ENCODE peak calls at places on chromosomes 13 and 19, in four cellular contexts. Z, G, S and R are unnamed samples.
A peak's percentile ranks its signal among the peaks of the same experiment; 100 is the strongest.

GRCh38 chr13:80463673-80464352 is 122.9 kb upstream of the SPRY2 start:
- DNase-seq in G (no peak), Z (peak; percentile 65), S (no peak), R (no peak)

GRCh38 chr13:98103942-98104880 is 38.7 kb upstream of the FARP1 start:
- DNase-seq in Z (no peak), G (no peak), S (no peak), R (no peak)

GRCh38 chr13:66888698-66889097 is 341.4 kb downstream of the PCDH9 start:
- DNase-seq in S (no peak), G (no peak), Z (no peak), R (no peak)

GRCh38 chr19:42324655-42325307 is 654 bp upstream of the MEGF8 start:
- DNase-seq in G (no peak), S (no peak), Z (no peak), R (no peak)

GRCh38 chr19:5968431-5969373 is 9.2 kb downstream of the RANBP3 start:
- DNase-seq in G (no peak), Z (no peak), S (no peak), R (no peak)

GRCh38 chr13:74868044-74868443 is 613.9 kb downstream of the TBC1D4 start:
- DNase-seq in G (no peak), S (no peak), Z (no peak), R (no peak)

GRCh38 chr19:29315566-29315965 is 102.6 kb upstream of the UQCRFS1 start:
- DNase-seq in Z (no peak), S (no peak), G (no peak), R (no peak)

GRCh38 chr19:29442910-29443309 is 82.9 kb upstream of the VSTM2B start:
- DNase-seq in Z (peak; percentile 28), S (no peak), G (no peak), R (no peak)

GRCh38 chr13:109971745-109972090 is 185.3 kb upstream of the IRS2 start:
- DNase-seq in G (no peak), Z (no peak), S (no peak), R (no peak)

GRCh38 chr19:29018542-29018941 is 194.4 kb downstream of the UQCRFS1 start:
- DNase-seq in G (no peak), S (no peak), Z (no peak), R (no peak)

GRCh38 chr19:54142166-54142780 is 4.7 kb downstream of the CNOT3 start:
- DNase-seq in Z (no peak), G (no peak), S (no peak), R (no peak)

GRCh38 chr19:54439174-54439851 is 9.7 kb upstream of the LENG8 start:
- DNase-seq in S (no peak), Z (no peak), G (no peak), R (no peak)

GRCh38 chr19:58385313-58386165 is 1.5 kb upstream of the RPS5 start:
- DNase-seq in G (no peak), Z (no peak), S (no peak), R (no peak)

GRCh38 chr19:5434970-5435641 is 20.1 kb upstream of the ZNRF4 start:
- DNase-seq in Z (no peak), S (no peak), G (peak; percentile 94), R (no peak)

GRCh38 chr13:53004605-53005004 is 24.0 kb upstream of the OLFM4 start:
- DNase-seq in G (no peak), S (no peak), Z (no peak), R (no peak)

GRCh38 chr19:45455707-45456499 is 11.9 kb upstream of the FOSB start:
- DNase-seq in Z (peak; percentile 99), S (peak; percentile 89), G (peak; percentile 99), R (peak; percentile 61)

GRCh38 chr19:5343848-5344247 is 3.2 kb upstream of the PTPRS start:
- DNase-seq in G (no peak), S (no peak), Z (no peak), R (no peak)

GRCh38 chr19:34808566-34808965 is 35.6 kb upstream of the ZNF599 start:
- DNase-seq in Z (no peak), G (peak; percentile 5), S (no peak), R (no peak)

GRCh38 chr13:111911754-111912452 is 155.0 kb upstream of the SOX1 start:
- DNase-seq in Z (peak; percentile 39), S (no peak), G (no peak), R (no peak)

GRCh38 chr19:35996777-35997176 is 1.8 kb downstream of the SDHAF1 start:
- DNase-seq in S (no peak), Z (no peak), G (no peak), R (no peak)
- H3K4me3 ChIP-seq in S (no peak overlapping the region), Z (no peak overlapping the region), G (no peak overlapping the region), R (no peak overlapping the region)

GRCh38 chr13:30153871-30154426 is 153.4 kb downstream of the KATNAL1 start:
- DNase-seq in S (no peak), G (peak; percentile 12), Z (no peak), R (no peak)
- H3K27me3 ChIP-seq in S (no peaks in the 10 kb centered on the region), G (no peaks in the 10 kb centered on the region), Z (no peaks in the 10 kb centered on the region), R (no peaks in the 10 kb centered on the region)

DNA sequence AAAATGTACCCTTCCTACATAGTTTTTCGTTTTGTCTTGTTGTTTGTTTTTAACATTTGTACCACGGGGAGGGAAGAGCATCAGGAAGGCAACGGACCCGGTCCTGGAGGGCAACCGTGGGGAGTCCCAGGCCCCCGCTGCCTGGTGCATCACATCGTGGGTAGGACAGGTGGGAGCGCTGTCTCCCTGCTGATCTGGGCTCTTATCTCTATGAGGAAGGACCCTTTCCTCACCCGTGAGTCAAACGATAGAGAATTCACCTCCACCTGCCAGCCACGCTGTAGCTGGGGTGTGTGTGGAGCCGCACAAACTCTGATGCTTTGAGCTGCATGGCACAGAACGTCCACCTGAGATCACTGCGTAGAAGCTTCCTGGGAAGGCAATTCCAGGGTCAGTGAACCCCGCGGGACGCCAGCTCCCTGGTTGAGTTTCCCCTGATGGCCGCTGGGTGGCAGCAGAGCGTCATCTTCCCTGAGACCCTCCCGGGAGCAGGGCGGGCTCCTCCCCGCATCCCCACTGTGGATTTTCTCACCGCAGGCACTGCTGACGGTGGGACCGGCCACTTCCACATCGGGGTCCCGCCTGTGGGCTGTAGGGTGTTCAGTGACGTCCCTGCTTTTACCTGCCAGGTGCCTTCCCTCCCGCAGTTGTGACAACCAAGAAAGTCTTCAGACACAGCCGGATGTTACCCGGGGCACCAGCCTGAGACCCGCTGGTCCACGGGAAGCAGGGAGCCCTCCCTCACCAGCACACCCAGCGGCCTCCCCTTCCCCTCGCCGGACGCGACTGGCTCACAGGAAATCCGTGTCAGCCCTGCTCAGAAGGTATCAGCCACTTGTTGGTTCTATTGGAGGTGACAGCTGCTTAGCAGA is 54.7 kb downstream of the ZNF787 start:
- DNase-seq in S (peak; percentile 61), Z (peak; percentile 70), G (peak; percentile 42), R (peak; percentile 51)
- H3K4me3 ChIP-seq in S (no peak overlapping the region), Z (no peak overlapping the region), G (no peak overlapping the region), R (no peak overlapping the region)

DNA sequence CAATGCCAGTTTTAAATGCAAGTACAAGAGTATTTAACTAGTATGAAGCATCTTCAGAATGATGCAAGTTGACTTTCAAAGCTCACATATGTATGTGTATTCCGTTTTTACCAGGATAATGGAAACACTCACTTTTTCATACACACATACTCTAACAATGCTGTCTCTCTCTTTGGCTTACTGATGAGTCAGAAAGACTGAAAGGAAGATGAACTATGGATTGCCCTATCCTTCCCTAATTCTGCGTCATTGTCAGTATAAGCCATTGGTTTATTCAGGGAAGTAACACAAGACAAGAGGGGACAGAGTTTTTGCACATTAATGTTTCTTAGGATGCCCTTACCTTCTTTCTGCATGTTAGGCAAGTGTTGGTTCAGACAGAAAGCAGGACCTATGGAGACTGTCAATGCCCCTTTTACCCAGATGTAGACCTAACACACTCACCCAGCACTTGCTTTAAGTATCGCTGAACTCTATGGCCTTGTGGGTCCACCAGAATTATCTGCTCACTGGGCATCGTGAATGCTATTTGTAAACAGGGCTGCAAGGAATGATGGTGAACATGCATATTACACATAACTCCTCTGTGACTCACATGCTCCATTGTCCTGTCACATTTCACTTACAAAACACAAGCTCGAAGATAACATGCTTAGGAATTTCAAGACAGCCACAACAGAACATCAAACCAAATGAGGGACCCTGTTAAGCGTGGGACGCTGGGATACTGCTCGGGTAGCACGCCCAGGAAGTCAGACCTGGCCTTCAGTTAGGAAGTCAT is 10.0 kb upstream of the OXGR1 start:
- DNase-seq in Z (no peak), S (no peak), G (peak; percentile 82), R (no peak)
- H3K27me3 ChIP-seq in Z (no peaks in the 10 kb centered on the region), S (no peaks in the 10 kb centered on the region), G (no peaks in the 10 kb centered on the region), R (no peaks in the 10 kb centered on the region)